ENCODE peak calls at places on chromosomes 1 and 21, in four cellular contexts. One of them, this sample, is unnamed.

GRCh38 chr1:42947137-42947536 is 11.5 kb downstream of the SLC2A1 start:
- DNase-seq in kidney epithelial cell: no peak
- DNase-seq in nephron progenitor cell: no peak
- DNase-seq in H9: no peak
- DNase-seq in this sample: no peak

GRCh38 chr1:214102907-214103306 is 115.1 kb downstream of the PROX1 start:
- DNase-seq in kidney epithelial cell: peak; percentile 31
- DNase-seq in nephron progenitor cell: no peak
- DNase-seq in H9: no peak
- DNase-seq in this sample: peak; percentile 24

GRCh38 chr1:180070286-180070685 is 84.4 kb upstream of the QSOX1 start:
- DNase-seq in kidney epithelial cell: no peak
- DNase-seq in nephron progenitor cell: no peak
- DNase-seq in H9: no peak
- DNase-seq in this sample: no peak

GRCh38 chr21:45556645-45557601 is 14.7 kb upstream of the SLC19A1 start:
- DNase-seq in kidney epithelial cell: no peak
- DNase-seq in nephron progenitor cell: no peak
- DNase-seq in H9: peak; percentile 29
- DNase-seq in this sample: no peak

GRCh38 chr1:203267347-203267846 is 37.9 kb upstream of the BTG2 start:
- DNase-seq in kidney epithelial cell: peak; percentile 65
- DNase-seq in nephron progenitor cell: peak; percentile 85
- DNase-seq in H9: peak; percentile 86
- DNase-seq in this sample: peak; percentile 62

GRCh38 chr1:199684686-199685273 is 342.7 kb upstream of the NR5A2 start:
- DNase-seq in kidney epithelial cell: no peak
- DNase-seq in nephron progenitor cell: peak; percentile 28
- DNase-seq in H9: no peak
- DNase-seq in this sample: peak; percentile 15

GRCh38 chr21:38984982-38985422 is 179.3 kb downstream of the ETS2 start:
- DNase-seq in kidney epithelial cell: no peak
- DNase-seq in nephron progenitor cell: no peak
- DNase-seq in H9: no peak
- DNase-seq in this sample: peak; percentile 79

GRCh38 chr1:174898102-174898802 is 101.5 kb upstream of the CACYBP start:
- DNase-seq in kidney epithelial cell: no peak
- DNase-seq in nephron progenitor cell: no peak
- DNase-seq in H9: no peak
- DNase-seq in this sample: no peak

GRCh38 chr1:87052400-87052799 is 138.0 kb downstream of the HS2ST1 start:
- DNase-seq in kidney epithelial cell: no peak
- DNase-seq in nephron progenitor cell: no peak
- DNase-seq in H9: no peak
- DNase-seq in this sample: no peak

GRCh38 chr1:22428672-22429071 is 23.0 kb upstream of the ZBTB40 start:
- DNase-seq in kidney epithelial cell: no peak
- DNase-seq in nephron progenitor cell: no peak
- DNase-seq in H9: no peak
- DNase-seq in this sample: no peak

GRCh38 chr21:36113647-36114428 is 21.0 kb upstream of the CBR3 start:
- DNase-seq in kidney epithelial cell: no peak
- DNase-seq in nephron progenitor cell: no peak
- DNase-seq in H9: no peak
- DNase-seq in this sample: no peak

GRCh38 chr1:97094257-97094972 is 372.8 kb downstream of the PTBP2 start:
- DNase-seq in kidney epithelial cell: peak; percentile 28
- DNase-seq in nephron progenitor cell: no peak
- DNase-seq in H9: no peak
- DNase-seq in this sample: peak; percentile 67

GRCh38 chr1:84724128-84724860 is 34.0 kb upstream of the SSX2IP start:
- DNase-seq in kidney epithelial cell: no peak
- DNase-seq in nephron progenitor cell: peak; percentile 12
- DNase-seq in H9: peak; percentile 86
- DNase-seq in this sample: no peak

GRCh38 chr1:59580257-59580656 is 234.5 kb upstream of the HOOK1 start:
- DNase-seq in kidney epithelial cell: no peak
- DNase-seq in nephron progenitor cell: no peak
- DNase-seq in H9: no peak
- DNase-seq in this sample: no peak

GRCh38 chr1:15617874-15618684 is 821 bp downstream of the DDI2 start:
- DNase-seq in kidney epithelial cell: no peak
- DNase-seq in nephron progenitor cell: no peak
- DNase-seq in H9: peak; percentile 35
- DNase-seq in this sample: no peak

GRCh38 chr1:232508161-232508661 is 121.7 kb downstream of the SIPA1L2 start:
- DNase-seq in kidney epithelial cell: no peak
- DNase-seq in nephron progenitor cell: no peak
- DNase-seq in H9: no peak
- DNase-seq in this sample: no peak
- TF ChIP-seq CTCF in kidney epithelial cell: peak; percentile 29
- TF ChIP-seq CTCF in nephron progenitor cell: no peak
- TF ChIP-seq CTCF in H9: peak; percentile 44
- TF ChIP-seq CTCF in this sample: no peak

GRCh38 chr1:1267488-1268283 is 6.0 kb downstream of the UBE2J2 start:
- DNase-seq in kidney epithelial cell: no peak
- DNase-seq in nephron progenitor cell: no peak
- DNase-seq in H9: no peak
- DNase-seq in this sample: no peak

GRCh38 chr1:1268284-1268682 is 5.4 kb downstream of the UBE2J2 start:
- DNase-seq in kidney epithelial cell: no peak
- DNase-seq in nephron progenitor cell: no peak
- DNase-seq in H9: no peak
- DNase-seq in this sample: no peak

GRCh38 chr1:1264026-1264425 is 9.6 kb downstream of the UBE2J2 start:
- DNase-seq in kidney epithelial cell: no peak
- DNase-seq in nephron progenitor cell: no peak
- DNase-seq in H9: no peak
- DNase-seq in this sample: no peak

GRCh38 chr1:1262759-1263158 is 10.9 kb downstream of the UBE2J2 start:
- DNase-seq in kidney epithelial cell: no peak
- DNase-seq in nephron progenitor cell: no peak
- DNase-seq in H9: no peak
- DNase-seq in this sample: no peak

GRCh38 chr1:1264868-1265272 is 8.8 kb downstream of the UBE2J2 start:
- DNase-seq in kidney epithelial cell: peak; percentile 88
- DNase-seq in nephron progenitor cell: no peak
- DNase-seq in H9: peak; percentile 70
- DNase-seq in this sample: peak; percentile 94
- TF ChIP-seq CTCF in kidney epithelial cell: peak; percentile 53
- TF ChIP-seq CTCF in nephron progenitor cell: peak; percentile 8
- TF ChIP-seq CTCF in H9: peak; percentile 65
- TF ChIP-seq CTCF in this sample: peak; percentile 65

GRCh38 chr1:167878372-167879160 is 35.4 kb downstream of the ADCY10 start:
- DNase-seq in kidney epithelial cell: no peak
- DNase-seq in nephron progenitor cell: no peak
- DNase-seq in H9: no peak
- DNase-seq in this sample: no peak
- TF ChIP-seq CTCF in kidney epithelial cell: no peak
- TF ChIP-seq CTCF in nephron progenitor cell: no peak
- TF ChIP-seq CTCF in H9: peak; percentile 44
- TF ChIP-seq CTCF in this sample: no peak

GRCh38 chr1:31910933-31911332 is 27.2 kb downstream of the PTP4A2 start:
- DNase-seq in kidney epithelial cell: no peak
- DNase-seq in nephron progenitor cell: no peak
- DNase-seq in H9: no peak
- DNase-seq in this sample: no peak

GRCh38 chr1:31912087-31912780 is 25.9 kb downstream of the PTP4A2 start:
- DNase-seq in kidney epithelial cell: no peak
- DNase-seq in nephron progenitor cell: no peak
- DNase-seq in H9: no peak
- DNase-seq in this sample: no peak

GRCh38 chr1:31915438-31915837 is 22.7 kb downstream of the PTP4A2 start:
- DNase-seq in kidney epithelial cell: no peak
- DNase-seq in nephron progenitor cell: no peak
- DNase-seq in H9: no peak
- DNase-seq in this sample: no peak

GRCh38 chr1:31913968-31914367 is 24.2 kb downstream of the PTP4A2 start:
- DNase-seq in kidney epithelial cell: no peak
- DNase-seq in nephron progenitor cell: no peak
- DNase-seq in H9: no peak
- DNase-seq in this sample: no peak

GRCh38 chr1:31912839-31913239 is 25.3 kb downstream of the PTP4A2 start:
- DNase-seq in kidney epithelial cell: no peak
- DNase-seq in nephron progenitor cell: no peak
- DNase-seq in H9: no peak
- DNase-seq in this sample: no peak
- TF ChIP-seq CTCF in kidney epithelial cell: no peak
- TF ChIP-seq CTCF in nephron progenitor cell: no peak
- TF ChIP-seq CTCF in H9: no peak
- TF ChIP-seq CTCF in this sample: no peak

GRCh38 chr1:212012034-212012740 is 23.2 kb downstream of the INTS7 start:
- DNase-seq in kidney epithelial cell: no peak
- DNase-seq in nephron progenitor cell: peak; percentile 64
- DNase-seq in H9: peak; percentile 71
- DNase-seq in this sample: no peak
- TF ChIP-seq CTCF in kidney epithelial cell: peak; percentile 99
- TF ChIP-seq CTCF in nephron progenitor cell: peak; percentile 91
- TF ChIP-seq CTCF in H9: peak; percentile 91
- TF ChIP-seq CTCF in this sample: peak; percentile 97

GRCh38 chr1:201258763-201259230 is 24.5 kb upstream of the PKP1 start:
- DNase-seq in kidney epithelial cell: no peak
- DNase-seq in nephron progenitor cell: no peak
- DNase-seq in H9: no peak
- DNase-seq in this sample: no peak
- TF ChIP-seq CTCF in kidney epithelial cell: no peak
- TF ChIP-seq CTCF in nephron progenitor cell: no peak
- TF ChIP-seq CTCF in H9: no peak
- TF ChIP-seq CTCF in this sample: no peak

GRCh38 chr1:24861821-24862727 is 68.0 kb downstream of the RUNX3 start:
- DNase-seq in kidney epithelial cell: no peak
- DNase-seq in nephron progenitor cell: no peak
- DNase-seq in H9: no peak
- DNase-seq in this sample: no peak
- TF ChIP-seq CTCF in kidney epithelial cell: peak; percentile 24
- TF ChIP-seq CTCF in nephron progenitor cell: no peak
- TF ChIP-seq CTCF in H9: peak; percentile 16
- TF ChIP-seq CTCF in this sample: peak; percentile 15

GRCh38 chr1:224503161-224504118 is 68.8 kb upstream of the WDR26 start:
- DNase-seq in kidney epithelial cell: peak; percentile 69
- DNase-seq in nephron progenitor cell: peak; percentile 55
- DNase-seq in H9: peak; percentile 85
- DNase-seq in this sample: peak; percentile 66
- TF ChIP-seq CTCF in kidney epithelial cell: peak; percentile 33
- TF ChIP-seq CTCF in nephron progenitor cell: peak; percentile 7
- TF ChIP-seq CTCF in H9: peak; percentile 53
- TF ChIP-seq CTCF in this sample: peak; percentile 26

GRCh38 chr1:89994805-89995594 is at the start of gene ZNF326:
- DNase-seq in kidney epithelial cell: peak; percentile 86
- DNase-seq in nephron progenitor cell: peak; percentile 99
- DNase-seq in H9: peak; percentile 98
- DNase-seq in this sample: peak; percentile 87
- TF ChIP-seq CTCF in kidney epithelial cell: no peak
- TF ChIP-seq CTCF in nephron progenitor cell: no peak
- TF ChIP-seq CTCF in H9: no peak
- TF ChIP-seq CTCF in this sample: no peak

GRCh38 chr1:187476671-187477070 is 647.9 kb downstream of the PLA2G4A start:
- DNase-seq in kidney epithelial cell: no peak
- DNase-seq in nephron progenitor cell: no peak
- DNase-seq in H9: no peak
- DNase-seq in this sample: no peak
- TF ChIP-seq CTCF in kidney epithelial cell: peak; percentile 14
- TF ChIP-seq CTCF in nephron progenitor cell: no peak
- TF ChIP-seq CTCF in H9: peak; percentile 57
- TF ChIP-seq CTCF in this sample: no peak

This sample was measured in BJ.